ENCODE peak calls at places on chromosomes 2 and 18, in seven cellular contexts. One of them, this sample, is unnamed. For H3K36me3, the result is how much of the 10 kb centered on the place peaks cover.

GRCh38 chr2:8671176-8671575 is 10.7 kb upstream of the ID2 start:
- DNase-seq in hepatocyte: no peak
- DNase-seq in PC-9: no peak
- DNase-seq in ovary: no peak
- DNase-seq in tibial nerve: no peak
- DNase-seq in HCT116: no peak
- DNase-seq in uterus: no peak
- DNase-seq in this sample: no peak

GRCh38 chr2:133138693-133139092 is 429.6 kb downstream of the NCKAP5 start:
- DNase-seq in PC-9: no peak
- DNase-seq in hepatocyte: no peak
- DNase-seq in ovary: no peak
- DNase-seq in uterus: no peak
- DNase-seq in HCT116: no peak
- DNase-seq in tibial nerve: no peak
- DNase-seq in this sample: no peak

GRCh38 chr2:23485841-23486395 is 100.9 kb downstream of the KLHL29 start:
- DNase-seq in uterus: no peak
- DNase-seq in ovary: no peak
- DNase-seq in hepatocyte: no peak
- DNase-seq in HCT116: no peak
- DNase-seq in tibial nerve: no peak
- DNase-seq in PC-9: no peak
- DNase-seq in this sample: peak

GRCh38 chr2:200147371-200147770 is 159.1 kb upstream of the SPATS2L start:
- DNase-seq in HCT116: no peak
- DNase-seq in uterus: no peak
- DNase-seq in ovary: no peak
- DNase-seq in tibial nerve: no peak
- DNase-seq in PC-9: no peak
- DNase-seq in hepatocyte: no peak
- DNase-seq in this sample: no peak

GRCh38 chr18:36350839-36351474 is 53.4 kb downstream of the FHOD3 start:
- DNase-seq in uterus: no peak
- DNase-seq in hepatocyte: no peak
- DNase-seq in tibial nerve: no peak
- DNase-seq in PC-9: no peak
- DNase-seq in HCT116: no peak
- DNase-seq in ovary: no peak
- DNase-seq in this sample: no peak

GRCh38 chr2:96158554-96158940 is 13.3 kb upstream of the DUSP2 start:
- DNase-seq in tibial nerve: no peak
- DNase-seq in HCT116: no peak
- DNase-seq in PC-9: no peak
- DNase-seq in uterus: no peak
- DNase-seq in hepatocyte: no peak
- DNase-seq in ovary: no peak
- DNase-seq in this sample: no peak

GRCh38 chr18:79914614-79915160 is 36.8 kb downstream of the SLC66A2 start:
- DNase-seq in uterus: no peak
- DNase-seq in tibial nerve: no peak
- DNase-seq in ovary: no peak
- DNase-seq in HCT116: no peak
- DNase-seq in hepatocyte: peak
- DNase-seq in PC-9: no peak
- DNase-seq in this sample: no peak

GRCh38 chr2:181262782-181263181 is 194.4 kb upstream of the ITGA4 start:
- DNase-seq in HCT116: no peak
- DNase-seq in PC-9: no peak
- DNase-seq in tibial nerve: no peak
- DNase-seq in hepatocyte: no peak
- DNase-seq in ovary: no peak
- DNase-seq in uterus: no peak
- DNase-seq in this sample: no peak

GRCh38 chr2:122660786-122661634 is 905.6 kb downstream of the TSN start:
- DNase-seq in hepatocyte: peak
- DNase-seq in PC-9: no peak
- DNase-seq in uterus: no peak
- DNase-seq in ovary: no peak
- DNase-seq in tibial nerve: no peak
- DNase-seq in HCT116: no peak
- DNase-seq in this sample: no peak

GRCh38 chr2:170170281-170171035 is 7.5 kb upstream of the MYO3B start:
- DNase-seq in HCT116: no peak
- DNase-seq in tibial nerve: no peak
- DNase-seq in PC-9: no peak
- DNase-seq in uterus: no peak
- DNase-seq in hepatocyte: peak
- DNase-seq in ovary: no peak
- DNase-seq in this sample: no peak

GRCh38 chr2:200219400-200220113 is 86.9 kb upstream of the SPATS2L start:
- DNase-seq in uterus: no peak
- DNase-seq in HCT116: no peak
- DNase-seq in PC-9: no peak
- DNase-seq in tibial nerve: no peak
- DNase-seq in ovary: no peak
- DNase-seq in hepatocyte: no peak
- DNase-seq in this sample: no peak

GRCh38 chr2:2843969-2844548 is 513.0 kb upstream of the MYT1L start:
- DNase-seq in PC-9: no peak
- DNase-seq in HCT116: peak
- DNase-seq in hepatocyte: no peak
- DNase-seq in tibial nerve: no peak
- DNase-seq in ovary: no peak
- DNase-seq in uterus: no peak
- DNase-seq in this sample: no peak

GRCh38 chr18:8976606-8977005 is 125.9 kb upstream of the NDUFV2 start:
- DNase-seq in HCT116: no peak
- DNase-seq in PC-9: no peak
- DNase-seq in ovary: no peak
- DNase-seq in tibial nerve: no peak
- DNase-seq in hepatocyte: no peak
- DNase-seq in uterus: no peak
- DNase-seq in this sample: no peak

GRCh38 chr18:45733535-45733934 is 9.6 kb downstream of the SLC14A1 start:
- DNase-seq in uterus: no peak
- DNase-seq in tibial nerve: no peak
- DNase-seq in ovary: no peak
- DNase-seq in PC-9: no peak
- DNase-seq in HCT116: no peak
- DNase-seq in hepatocyte: no peak
- DNase-seq in this sample: no peak

GRCh38 chr2:146867472-146867986 is 977.3 kb upstream of the ACVR2A start:
- DNase-seq in PC-9: no peak
- DNase-seq in HCT116: no peak
- DNase-seq in uterus: no peak
- DNase-seq in ovary: no peak
- DNase-seq in hepatocyte: no peak
- DNase-seq in tibial nerve: no peak
- DNase-seq in this sample: no peak

GRCh38 chr2:53210538-53210937 is 557.1 kb upstream of the CHAC2 start:
- DNase-seq in hepatocyte: no peak
- DNase-seq in HCT116: peak
- DNase-seq in uterus: no peak
- DNase-seq in ovary: no peak
- DNase-seq in tibial nerve: no peak
- DNase-seq in PC-9: no peak
- DNase-seq in this sample: no peak

GRCh38 chr18:2471523-2471922 is 99.8 kb downstream of the METTL4 start:
- DNase-seq in hepatocyte: no peak
- DNase-seq in uterus: no peak
- DNase-seq in HCT116: no peak
- DNase-seq in tibial nerve: no peak
- DNase-seq in PC-9: no peak
- DNase-seq in ovary: no peak
- DNase-seq in this sample: no peak

GRCh38 chr18:2466978-2467377 is 104.3 kb downstream of the METTL4 start:
- DNase-seq in ovary: no peak
- DNase-seq in HCT116: no peak
- DNase-seq in hepatocyte: no peak
- DNase-seq in PC-9: no peak
- DNase-seq in uterus: no peak
- DNase-seq in tibial nerve: no peak
- DNase-seq in this sample: no peak
- TF ChIP-seq CTCF in ovary: no peak
- TF ChIP-seq CTCF in HCT116: no peak
- TF ChIP-seq CTCF in hepatocyte: no peak
- TF ChIP-seq CTCF in PC-9: no peak
- TF ChIP-seq CTCF in uterus: no peak
- TF ChIP-seq CTCF in tibial nerve: no peak
- TF ChIP-seq CTCF in this sample: no peak

GRCh38 chr2:134448650-134449049 is 194.8 kb downstream of the MGAT5 start:
- DNase-seq in HCT116: no peak
- DNase-seq in tibial nerve: no peak
- DNase-seq in ovary: no peak
- DNase-seq in uterus: no peak
- DNase-seq in hepatocyte: no peak
- DNase-seq in PC-9: no peak
- DNase-seq in this sample: no peak

GRCh38 chr2:134446431-134447091 is 192.7 kb downstream of the MGAT5 start:
- DNase-seq in tibial nerve: no peak
- DNase-seq in HCT116: no peak
- DNase-seq in ovary: no peak
- DNase-seq in uterus: no peak
- DNase-seq in hepatocyte: no peak
- DNase-seq in PC-9: no peak
- DNase-seq in this sample: no peak

GRCh38 chr2:134449157-134449556 is 195.3 kb downstream of the MGAT5 start:
- DNase-seq in uterus: no peak
- DNase-seq in tibial nerve: no peak
- DNase-seq in ovary: no peak
- DNase-seq in PC-9: no peak
- DNase-seq in hepatocyte: no peak
- DNase-seq in HCT116: no peak
- DNase-seq in this sample: no peak

GRCh38 chr2:134445981-134446380 is 192.1 kb downstream of the MGAT5 start:
- DNase-seq in PC-9: no peak
- DNase-seq in uterus: no peak
- DNase-seq in ovary: no peak
- DNase-seq in hepatocyte: no peak
- DNase-seq in HCT116: no peak
- DNase-seq in tibial nerve: no peak
- DNase-seq in this sample: no peak

DNA sequence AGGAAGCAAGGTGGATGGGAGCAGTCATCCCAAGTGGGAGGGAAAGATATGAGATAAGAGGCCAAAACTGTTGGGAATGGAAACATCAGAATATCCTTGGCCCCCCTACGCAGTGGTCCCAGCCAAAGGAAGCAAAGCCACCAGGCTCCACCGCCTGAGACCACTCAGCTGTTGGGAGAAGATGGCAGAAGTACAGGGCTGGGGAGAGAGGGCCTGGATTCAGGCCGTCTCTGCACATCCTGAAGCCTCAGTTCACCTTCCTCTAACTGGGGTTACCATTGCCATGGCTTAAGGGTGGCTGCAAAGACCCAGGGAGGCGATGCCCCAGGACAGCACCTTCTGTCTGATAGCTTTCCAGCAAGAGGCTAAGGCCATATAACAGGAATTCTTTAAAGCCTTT is 193.8 kb downstream of the MGAT5 start:
- DNase-seq in tibial nerve: no peak
- DNase-seq in PC-9: no peak
- DNase-seq in HCT116: no peak
- DNase-seq in uterus: no peak
- DNase-seq in ovary: no peak
- DNase-seq in hepatocyte: no peak
- DNase-seq in this sample: no peak
- H3K36me3 ChIP-seq in tibial nerve: under half
- H3K36me3 ChIP-seq in PC-9: under half
- H3K36me3 ChIP-seq in HCT116: under half
- H3K36me3 ChIP-seq in uterus: under half
- H3K36me3 ChIP-seq in ovary: under half
- H3K36me3 ChIP-seq in hepatocyte: under half
- H3K36me3 ChIP-seq in this sample: under half

GRCh38 chr2:69159988-69160387 is 147.0 kb downstream of the ANTXR1 start:
- DNase-seq in PC-9: peak
- DNase-seq in uterus: no peak
- DNase-seq in hepatocyte: peak
- DNase-seq in ovary: no peak
- DNase-seq in tibial nerve: no peak
- DNase-seq in HCT116: no peak
- DNase-seq in this sample: no peak
- TF ChIP-seq CTCF in PC-9: no peak
- TF ChIP-seq CTCF in uterus: no peak
- TF ChIP-seq CTCF in hepatocyte: peak
- TF ChIP-seq CTCF in ovary: no peak
- TF ChIP-seq CTCF in tibial nerve: no peak
- TF ChIP-seq CTCF in HCT116: no peak
- TF ChIP-seq CTCF in this sample: peak

GRCh38 chr2:84963692-84964405 is 7.1 kb upstream of the KCMF1 start:
- DNase-seq in HCT116: no peak
- DNase-seq in uterus: no peak
- DNase-seq in hepatocyte: peak
- DNase-seq in tibial nerve: no peak
- DNase-seq in PC-9: no peak
- DNase-seq in ovary: no peak
- DNase-seq in this sample: no peak

GRCh38 chr2:84965192-84965516 is 5.8 kb upstream of the KCMF1 start:
- DNase-seq in tibial nerve: no peak
- DNase-seq in HCT116: no peak
- DNase-seq in uterus: no peak
- DNase-seq in ovary: no peak
- DNase-seq in PC-9: no peak
- DNase-seq in hepatocyte: no peak
- DNase-seq in this sample: no peak

GRCh38 chr2:84965827-84966226 is 5.1 kb upstream of the KCMF1 start:
- DNase-seq in uterus: no peak
- DNase-seq in HCT116: no peak
- DNase-seq in PC-9: no peak
- DNase-seq in hepatocyte: no peak
- DNase-seq in tibial nerve: no peak
- DNase-seq in ovary: no peak
- DNase-seq in this sample: no peak

GRCh38 chr2:84963323-84963691 is 7.7 kb upstream of the KCMF1 start:
- DNase-seq in ovary: no peak
- DNase-seq in PC-9: no peak
- DNase-seq in hepatocyte: no peak
- DNase-seq in HCT116: no peak
- DNase-seq in tibial nerve: no peak
- DNase-seq in uterus: no peak
- DNase-seq in this sample: no peak

DNA sequence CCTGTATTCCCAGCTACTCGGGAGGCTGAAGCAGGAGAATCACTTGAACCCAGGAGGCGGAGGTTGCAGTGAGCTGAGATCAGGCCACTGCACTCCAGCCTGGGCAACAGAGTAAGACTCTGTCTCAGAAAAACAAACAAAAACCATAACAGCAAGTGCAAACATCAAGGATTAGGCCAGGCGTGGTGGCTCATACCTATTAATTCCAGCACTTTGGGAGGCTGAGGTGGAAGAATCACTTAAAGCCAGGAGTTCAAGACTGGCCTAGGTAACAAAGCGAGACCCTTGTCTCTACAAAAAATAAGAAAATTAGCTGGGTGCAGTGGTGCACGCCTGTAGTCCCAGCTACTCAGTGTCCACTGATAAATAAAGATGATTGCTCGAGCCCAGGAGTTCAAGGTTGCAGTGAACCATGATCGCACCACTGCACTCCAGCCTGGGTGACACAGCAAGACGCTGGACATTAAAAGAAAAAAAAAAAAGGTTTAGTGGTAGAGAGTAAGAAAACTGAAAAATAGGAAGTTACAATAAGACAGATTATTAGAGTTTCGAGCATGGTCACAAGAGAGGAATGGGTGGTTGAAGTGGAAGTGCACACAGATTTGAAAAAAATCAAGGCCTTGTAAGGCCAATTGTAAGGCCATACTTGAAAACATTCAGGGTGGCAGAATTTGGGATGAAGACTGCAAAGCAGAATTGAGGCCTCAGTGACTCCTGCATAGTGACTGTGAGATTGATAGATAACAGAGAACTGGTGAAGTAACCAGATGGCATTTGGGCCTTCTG is 6.4 kb upstream of the KCMF1 start:
- DNase-seq in hepatocyte: no peak
- DNase-seq in tibial nerve: no peak
- DNase-seq in PC-9: no peak
- DNase-seq in HCT116: no peak
- DNase-seq in uterus: no peak
- DNase-seq in ovary: no peak
- DNase-seq in this sample: no peak
- H3K36me3 ChIP-seq in hepatocyte: under half
- H3K36me3 ChIP-seq in tibial nerve: under half
- H3K36me3 ChIP-seq in PC-9: under half
- H3K36me3 ChIP-seq in HCT116: under half
- H3K36me3 ChIP-seq in uterus: under half
- H3K36me3 ChIP-seq in ovary: under half
- H3K36me3 ChIP-seq in this sample: under half